ENCODE peak calls at places on chromosomes 2 and 18, in nine cellular contexts. H is thyroid gland; K is psoas muscle; W is fibroblast of villous mesenchyme; A is CD8-positive, alpha-beta T cell; G is foreskin fibroblast; L is transverse colon; F is heart right ventricle; D is GM12865. Y is an unnamed sample.

GRCh38 chr2:66279024-66279423 is 155.9 kb upstream of the MEIS1 start:
- DNase-seq in H (no peak), K (no peak), W (no peak), A (no peak), G (no peak), L (no peak), F (no peak), D (no peak), Y (no peak)

GRCh38 chr2:9252002-9252357 is 45.4 kb downstream of the ASAP2 start:
- DNase-seq in H (no peak), K (no peak), W (no peak), A (no peak), G (no peak), L (no peak), F (no peak), D (no peak), Y (no peak)

GRCh38 chr2:174326880-174327558 is 7.7 kb upstream of the SP9 start:
- DNase-seq in H (no peak), K (no peak), W (no peak), A (no peak), G (no peak), L (no peak), F (no peak), D (no peak), Y (no peak)

GRCh38 chr2:70454936-70455544 is 98.6 kb downstream of the TGFA start:
- DNase-seq in H (no peak), K (no peak), W (no peak), A (no peak), G (no peak), L (no peak), F (no peak), D (no peak), Y (no peak)

GRCh38 chr2:112733449-112733848 is 12.6 kb downstream of the NT5DC4 start:
- DNase-seq in H (no peak), K (no peak), W (no peak), A (no peak), G (no peak), L (no peak), F (no peak), D (no peak), Y (no peak)

GRCh38 chr2:71603851-71604708 is 150.7 kb downstream of the DYSF start:
- DNase-seq in H (peak), K (peak), W (no peak), A (no peak), G (no peak), L (no peak), F (no peak), D (no peak), Y (no peak)

GRCh38 chr2:230067990-230068657 is 600 bp downstream of the SLC16A14 start:
- DNase-seq in H (peak), K (peak), W (peak), A (peak), G (peak), L (peak), F (peak), D (peak), Y (no peak)

GRCh38 chr2:72755647-72756423 is 70.0 kb downstream of the EXOC6B start:
- DNase-seq in H (no peak), K (no peak), W (peak), A (no peak), G (no peak), L (no peak), F (no peak), D (no peak), Y (peak)

GRCh38 chr18:61893304-61893970 is 630 bp upstream of the RNF152 start:
- DNase-seq in H (peak), K (peak), W (peak), A (no peak), G (peak), L (peak), F (peak), D (peak), Y (no peak)

GRCh38 chr18:24319757-24320156 is 77.9 kb downstream of the OSBPL1A start:
- DNase-seq in H (no peak), K (no peak), W (no peak), A (no peak), G (no peak), L (peak), F (no peak), D (no peak), Y (no peak)

GRCh38 chr2:225137971-225138370 is 95.7 kb upstream of the DOCK10 start:
- DNase-seq in H (no peak), K (no peak), W (no peak), A (no peak), G (no peak), L (no peak), F (no peak), D (no peak), Y (no peak)

GRCh38 chr18:45416168-45416567 is 199.1 kb upstream of the SLC14A2 start:
- DNase-seq in H (no peak), K (no peak), W (peak), A (no peak), G (no peak), L (peak), F (no peak), D (no peak), Y (no peak)

GRCh38 chr2:239291505-239292350 is 109.1 kb downstream of the HDAC4 start:
- DNase-seq in H (no peak), K (peak), W (no peak), A (no peak), G (no peak), L (peak), F (no peak), D (no peak), Y (no peak)

GRCh38 chr18:62164855-62165487 is 21.9 kb downstream of the PIGN start:
- DNase-seq in H (no peak), K (no peak), W (no peak), A (no peak), G (no peak), L (no peak), F (no peak), D (no peak), Y (no peak)

GRCh38 chr2:235827585-235827992 is 333.7 kb downstream of the AGAP1 start:
- DNase-seq in H (no peak), K (no peak), W (peak), A (no peak), G (peak), L (no peak), F (no peak), D (no peak), Y (no peak)

GRCh38 chr2:219001100-219001576 is 7.9 kb upstream of the CRYBA2 start:
- DNase-seq in H (no peak), K (no peak), W (no peak), A (no peak), G (no peak), L (no peak), F (no peak), D (no peak), Y (no peak)

GRCh38 chr2:121038031-121038430 is 247.0 kb downstream of the TFCP2L1 start:
- DNase-seq in H (no peak), K (no peak), W (no peak), A (no peak), G (no peak), L (no peak), F (no peak), D (no peak), Y (no peak)

GRCh38 chr2:30217644-30218361 is 13.5 kb upstream of the LBH start:
- DNase-seq in H (no peak), K (no peak), W (no peak), A (no peak), G (no peak), L (peak), F (peak), D (no peak), Y (no peak)

GRCh38 chr2:174048238-174048637 is 83.1 kb upstream of the SP3 start:
- DNase-seq in H (no peak), K (no peak), W (no peak), A (no peak), G (no peak), L (no peak), F (no peak), D (peak), Y (no peak)

GRCh38 chr2:65129276-65129612 is 662 bp downstream of the RAB1A start:
- DNase-seq in H (no peak), K (no peak), W (peak), A (peak), G (no peak), L (no peak), F (no peak), D (no peak), Y (no peak)

GRCh38 chr2:37439131-37439642 is 94.8 kb downstream of the QPCT start:
- DNase-seq in H (no peak), K (no peak), W (no peak), A (no peak), G (no peak), L (no peak), F (no peak), D (no peak), Y (no peak)

DNA sequence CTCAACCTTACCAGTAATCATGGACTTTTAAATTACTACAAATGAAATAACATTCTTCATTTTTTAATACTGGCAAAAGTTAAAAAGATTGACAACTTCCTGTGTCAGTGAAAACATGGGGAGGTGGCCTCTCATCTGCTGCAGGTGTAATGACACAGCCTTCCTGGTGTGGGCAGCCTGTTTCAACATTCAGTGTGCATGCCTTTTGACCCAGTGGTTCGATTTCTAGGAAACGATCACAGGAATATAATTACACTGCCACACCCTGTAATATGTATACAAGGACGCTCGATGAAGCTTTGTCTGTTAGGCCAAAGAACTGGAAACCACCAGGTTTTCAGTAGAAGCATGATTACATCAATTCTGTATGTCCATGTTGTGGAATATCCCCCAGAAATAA is 68.7 kb downstream of the MTHFD2 start:
- DNase-seq in H (peak), K (no peak), W (no peak), A (peak), G (no peak), L (peak), F (no peak), D (peak), Y (no peak)
- TF ChIP-seq CTCF in H (peak), K (no peak), W (no peak), A (peak), G (no peak), L (peak), F (peak), D (peak), Y (no peak)

GRCh38 chr2:127695491-127696472 is 5.5 kb upstream of the SFT2D3 start:
- DNase-seq in H (peak), K (peak), W (peak), A (peak), G (peak), L (peak), F (peak), D (peak), Y (no peak)
- H3K4me3 ChIP-seq in H (no peak), K (peak), W (peak), A (no peak), G (peak), L (peak), F (peak), D (no peak), Y (peak)

DNA sequence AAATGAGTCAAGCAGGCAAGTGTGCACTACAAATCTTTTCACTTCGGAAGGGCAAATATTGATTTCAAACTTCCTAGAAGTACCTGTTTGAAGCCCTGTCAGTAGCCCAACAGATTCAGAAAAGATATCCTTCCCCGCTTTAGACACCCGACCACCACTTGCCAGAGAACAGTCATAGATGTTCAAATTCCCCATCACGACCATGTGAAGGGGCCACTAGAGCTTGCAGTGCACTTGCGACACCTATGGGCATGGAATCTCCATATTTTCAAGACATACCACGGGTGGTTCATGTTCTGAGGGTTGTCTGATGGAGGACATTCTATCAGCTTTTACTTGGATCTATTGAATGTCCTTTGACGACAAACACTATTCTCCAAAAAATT is 23.8 kb downstream of the GNLY start:
- DNase-seq in H (no peak), K (no peak), W (no peak), A (no peak), G (no peak), L (no peak), F (no peak), D (no peak), Y (no peak)
- TF ChIP-seq CTCF in H (no peak), K (no peak), W (peak), A (no peak), G (no peak), L (no peak), F (no peak), D (no peak), Y (no peak)

DNA sequence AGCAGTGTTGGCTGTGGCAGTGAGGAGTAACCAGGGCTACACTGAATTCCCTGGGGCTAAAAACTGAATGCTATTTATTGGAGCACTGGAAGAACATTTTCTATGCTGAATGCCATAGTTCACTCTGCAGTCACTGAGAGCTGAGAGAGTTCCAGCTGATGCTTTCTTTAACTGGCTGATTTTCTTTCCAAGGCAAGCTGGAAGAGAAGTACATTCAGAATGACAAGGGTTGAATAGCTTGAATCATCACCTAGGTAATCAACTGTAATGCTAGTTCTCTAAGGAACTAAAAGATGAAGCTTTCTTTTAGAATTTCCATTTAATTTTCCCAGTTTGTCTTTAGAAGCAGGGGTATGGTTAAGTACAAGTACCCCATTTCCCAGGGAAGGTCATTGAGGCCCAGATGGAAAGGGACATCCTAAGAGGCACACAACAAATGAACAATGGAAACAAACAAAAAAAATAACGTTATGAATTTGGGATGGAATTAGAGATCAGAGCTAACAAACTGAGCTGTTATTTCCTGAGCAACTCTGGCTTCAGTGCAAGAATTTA is 132.8 kb upstream of the REG3A start:
- DNase-seq in H (no peak), K (no peak), W (no peak), A (no peak), G (no peak), L (no peak), F (no peak), D (no peak), Y (no peak)
- H3K4me3 ChIP-seq in H (no peak), K (no peak), W (no peak), A (no peak), G (no peak), L (no peak), F (no peak), D (no peak), Y (no peak)

GRCh38 chr18:40004246-40004645 is 1950.8 kb upstream of the PIK3C3 start:
- DNase-seq in H (no peak), K (no peak), W (no peak), A (no peak), G (no peak), L (no peak), F (no peak), D (no peak), Y (no peak)

GRCh38 chr18:40011201-40011600 is 1943.8 kb upstream of the PIK3C3 start:
- DNase-seq in H (no peak), K (no peak), W (no peak), A (no peak), G (peak), L (no peak), F (no peak), D (no peak), Y (no peak)

GRCh38 chr18:40006553-40007073 is 1948.4 kb upstream of the PIK3C3 start:
- DNase-seq in H (no peak), K (no peak), W (no peak), A (no peak), G (no peak), L (no peak), F (no peak), D (no peak), Y (no peak)
- TF ChIP-seq CTCF in H (no peak), K (no peak), W (no peak), A (no peak), G (no peak), L (no peak), F (no peak), D (no peak), Y (no peak)

GRCh38 chr2:161420406-161421025 is 4.4 kb downstream of the TBR1 start:
- DNase-seq in H (no peak), K (no peak), W (no peak), A (no peak), G (no peak), L (no peak), F (no peak), D (no peak), Y (no peak)

GRCh38 chr2:161424992-161425391 is 8.9 kb downstream of the TBR1 start:
- DNase-seq in H (no peak), K (no peak), W (no peak), A (no peak), G (no peak), L (no peak), F (no peak), D (no peak), Y (no peak)

GRCh38 chr2:161423351-161424178 is 7.5 kb downstream of the TBR1 start:
- DNase-seq in H (no peak), K (peak), W (no peak), A (no peak), G (no peak), L (peak), F (peak), D (no peak), Y (no peak)

GRCh38 chr2:161424179-161424763 is 8.2 kb downstream of the TBR1 start:
- DNase-seq in H (no peak), K (no peak), W (no peak), A (no peak), G (no peak), L (no peak), F (no peak), D (no peak), Y (no peak)

GRCh38 chr2:161422812-161423211 is 6.7 kb downstream of the TBR1 start:
- DNase-seq in H (no peak), K (no peak), W (no peak), A (no peak), G (no peak), L (no peak), F (no peak), D (no peak), Y (no peak)
- H3K4me3 ChIP-seq in H (no peak), K (no peak), W (no peak), A (no peak), G (no peak), L (peak), F (no peak), D (no peak), Y (no peak)

GRCh38 chr2:68646303-68646702 is 2.9 kb downstream of the PROKR1 start:
- DNase-seq in H (no peak), K (no peak), W (no peak), A (no peak), G (no peak), L (no peak), F (no peak), D (no peak), Y (no peak)
- TF ChIP-seq CTCF in H (no peak), K (no peak), W (peak), A (no peak), G (no peak), L (no peak), F (peak), D (no peak), Y (no peak)

GRCh38 chr2:98027955-98028593 is 32.3 kb upstream of the TMEM131 start:
- DNase-seq in H (no peak), K (no peak), W (peak), A (no peak), G (peak), L (no peak), F (no peak), D (no peak), Y (peak)

GRCh38 chr2:98025481-98026037 is 29.8 kb upstream of the TMEM131 start:
- DNase-seq in H (no peak), K (no peak), W (no peak), A (no peak), G (no peak), L (no peak), F (no peak), D (no peak), Y (no peak)

GRCh38 chr2:98026292-98026691 is 30.5 kb upstream of the TMEM131 start:
- DNase-seq in H (peak), K (no peak), W (peak), A (no peak), G (no peak), L (no peak), F (no peak), D (no peak), Y (no peak)

GRCh38 chr2:98027535-98027934 is 31.8 kb upstream of the TMEM131 start:
- DNase-seq in H (no peak), K (no peak), W (no peak), A (no peak), G (no peak), L (no peak), F (no peak), D (peak), Y (no peak)

DNA sequence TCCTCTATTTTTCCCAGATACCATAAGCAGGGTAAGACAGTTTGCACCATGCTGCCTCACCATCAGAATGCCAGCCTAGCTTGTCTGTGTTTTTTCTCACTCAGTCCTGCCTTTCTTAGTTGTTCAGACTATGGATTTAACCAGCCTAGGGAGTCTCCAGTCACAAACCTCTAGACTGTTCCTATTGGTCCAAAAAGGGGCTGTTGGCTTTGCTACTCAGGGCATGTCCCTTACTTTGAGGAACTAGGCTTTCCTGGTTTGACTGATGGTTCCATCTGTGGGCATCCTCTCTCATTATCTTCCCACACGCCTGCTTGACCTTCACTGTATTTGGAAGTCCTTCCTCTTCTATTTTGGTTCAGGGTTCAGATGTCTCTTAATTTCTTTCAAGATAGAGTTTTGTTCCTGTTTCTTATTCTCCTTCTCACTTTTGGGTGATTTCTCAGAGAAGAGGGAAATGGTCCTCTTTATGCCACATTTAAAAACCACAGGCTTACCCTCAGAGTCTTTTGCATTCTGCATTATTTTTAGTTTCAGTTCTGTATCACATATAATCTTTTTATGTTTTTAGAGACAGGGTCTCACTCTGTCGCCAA is 31.3 kb upstream of the TMEM131 start:
- DNase-seq in H (no peak), K (no peak), W (no peak), A (no peak), G (no peak), L (no peak), F (no peak), D (peak), Y (no peak)
- H3K4me3 ChIP-seq in H (no peak), K (peak), W (no peak), A (no peak), G (no peak), L (no peak), F (no peak), D (peak), Y (no peak)

GRCh38 chr2:106085441-106085911 is 108.6 kb downstream of the UXS1 start:
- DNase-seq in H (peak), K (no peak), W (peak), A (peak), G (peak), L (peak), F (no peak), D (peak), Y (no peak)
- TF ChIP-seq CTCF in H (no peak), K (peak), W (peak), A (peak), G (peak), L (peak), F (peak), D (peak), Y (peak)

Y was measured in AG09309.